ENCODE peak calls at places on chromosomes 7 and 10, in seven cellular contexts. G is SK-MEL-5; A is amniotic stem cell; P is stimulated activated CD4-positive, alpha-beta T cell treated with anti-CD3 and anti-CD28 coated beads, Interleukin-4, amount 100 ng/mL, for 48 hours; S is NCI-H2171 treated with DMSO at 0.1 percent for 48 hours; Z is heart right ventricle; X is CD8-positive, alpha-beta memory T cell. C is an unnamed sample.

GRCh38 chr10:18230794-18231193 is 90.6 kb downstream of the CACNB2 start:
- DNase-seq in S (no peak), P (no peak), A (no peak), X (no peak), Z (no peak), G (no peak), C (peak)

GRCh38 chr7:54354436-54354835 is 187.7 kb upstream of the VSTM2A start:
- DNase-seq in Z (no peak), G (peak), X (no peak), S (peak), A (no peak), P (no peak), C (no peak)

GRCh38 chr10:48608926-48609325 is 4.1 kb upstream of the ARHGAP22 start:
- DNase-seq in X (no peak), Z (no peak), A (no peak), G (no peak), S (no peak), P (no peak), C (no peak)

GRCh38 chr7:132771301-132771730 is 195.0 kb upstream of the PLXNA4 start:
- DNase-seq in P (no peak), Z (no peak), X (peak), S (no peak), G (no peak), A (no peak), C (no peak)

GRCh38 chr7:45872116-45873034 is 507 bp downstream of the CCDC201 start:
- DNase-seq in X (no peak), S (no peak), Z (no peak), A (no peak), G (peak), P (no peak), C (no peak)

GRCh38 chr7:133572853-133573252 is 320.0 kb downstream of the EXOC4 start:
- DNase-seq in P (no peak), A (no peak), X (no peak), Z (no peak), G (no peak), S (peak), C (no peak)

GRCh38 chr10:88923525-88923924 is 29.0 kb downstream of the ACTA2 start:
- DNase-seq in G (peak), S (no peak), P (no peak), Z (no peak), A (no peak), X (no peak), C (peak)

GRCh38 chr10:14586901-14587300 is 187.8 kb downstream of the FAM107B start:
- DNase-seq in S (no peak), G (no peak), X (peak), A (no peak), P (no peak), Z (no peak), C (no peak)

GRCh38 chr10:78856421-78856820 is 212.3 kb upstream of the ZMIZ1 start:
- DNase-seq in Z (peak), A (no peak), G (no peak), S (no peak), P (no peak), X (no peak), C (no peak)

GRCh38 chr10:77405771-77406241 is 231.8 kb downstream of the KCNMA1 start:
- DNase-seq in S (peak), X (no peak), A (no peak), G (peak), P (peak), Z (peak), C (peak)

GRCh38 chr7:117562732-117563131 is 82.9 kb downstream of the CFTR start:
- DNase-seq in S (no peak), P (no peak), X (no peak), Z (no peak), G (no peak), A (no peak), C (no peak)

GRCh38 chr10:29386347-29386999 is 97.6 kb downstream of the LYZL1 start:
- DNase-seq in Z (no peak), S (peak), A (no peak), G (peak), X (peak), P (no peak), C (peak)

GRCh38 chr10:90960355-90960814 is 39.5 kb upstream of the ANKRD1 start:
- DNase-seq in S (no peak), A (peak), Z (no peak), P (no peak), X (no peak), G (no peak), C (peak)

GRCh38 chr10:120386196-120386595 is 70.8 kb upstream of the PLPP4 start:
- DNase-seq in X (no peak), S (no peak), A (no peak), P (no peak), G (no peak), Z (no peak), C (no peak)

GRCh38 chr7:98565114-98565513 is 52.0 kb upstream of the NPTX2 start:
- DNase-seq in S (no peak), A (no peak), X (no peak), P (no peak), G (no peak), Z (no peak), C (no peak)

GRCh38 chr7:137985897-137986251 is 16.0 kb downstream of the CREB3L2 start:
- DNase-seq in S (no peak), A (no peak), Z (no peak), X (no peak), G (no peak), P (no peak), C (no peak)

GRCh38 chr7:29684787-29685650 is 121.3 kb upstream of the WIPF3 start:
- DNase-seq in P (peak), G (peak), X (peak), Z (peak), S (peak), A (peak), C (peak)

GRCh38 chr10:42961776-42962119 is 115.1 kb upstream of the RET start:
- DNase-seq in Z (no peak), A (no peak), X (no peak), P (no peak), S (no peak), G (no peak), C (no peak)

GRCh38 chr10:97366572-97366971 is 32.0 kb upstream of the FRAT2 start:
- DNase-seq in S (no peak), X (no peak), P (no peak), Z (no peak), A (no peak), G (no peak), C (no peak)

GRCh38 chr7:39184387-39184786 is 206.7 kb downstream of the POU6F2 start:
- DNase-seq in G (peak), X (no peak), P (no peak), A (no peak), S (no peak), Z (no peak), C (no peak)

GRCh38 chr10:75632750-75633462 is 201.5 kb downstream of the LRMDA start:
- DNase-seq in A (no peak), Z (peak), P (no peak), G (no peak), X (no peak), S (peak), C (no peak)

GRCh38 chr10:106652279-106652678 is 512.2 kb downstream of the SORCS1 start:
- DNase-seq in A (no peak), X (no peak), P (no peak), Z (no peak), G (no peak), S (no peak), C (no peak)

GRCh38 chr10:96991313-96991841 is 159.3 kb downstream of the LCOR start:
- DNase-seq in G (no peak), X (no peak), P (no peak), S (no peak), A (peak), Z (no peak), C (peak)

GRCh38 chr7:111274882-111275281 is 184.0 kb downstream of the LRRN3 start:
- DNase-seq in A (no peak), P (no peak), S (no peak), Z (no peak), G (no peak), X (no peak), C (peak)

GRCh38 chr7:88465586-88465985 is 158.9 kb upstream of the STEAP4 start:
- DNase-seq in A (no peak), Z (no peak), G (no peak), P (no peak), S (no peak), X (no peak), C (no peak)

GRCh38 chr7:150446288-150446938 is 4.0 kb upstream of the GIMAP8 start:
- DNase-seq in X (no peak), G (no peak), S (no peak), P (no peak), A (no peak), Z (no peak), C (no peak)

GRCh38 chr10:21388541-21389068 is 136.9 kb downstream of the SKIDA1 start:
- DNase-seq in G (no peak), P (no peak), X (no peak), A (no peak), S (no peak), Z (no peak), C (no peak)

GRCh38 chr10:97577701-97578100 is 5.1 kb downstream of the ANKRD2 start:
- DNase-seq in A (no peak), X (no peak), Z (no peak), P (no peak), S (no peak), G (no peak), C (no peak)

GRCh38 chr7:153522261-153522660 is 529.9 kb upstream of the DPP6 start:
- DNase-seq in G (no peak), Z (no peak), X (no peak), P (no peak), A (no peak), S (no peak), C (no peak)

GRCh38 chr10:128047337-128047736 is 78.9 kb downstream of the MKI67 start:
- DNase-seq in A (no peak), X (peak), P (peak), S (no peak), Z (peak), G (no peak), C (no peak)

GRCh38 chr10:8544057-8544380 is 489.5 kb downstream of the GATA3 start:
- DNase-seq in G (peak), S (no peak), Z (no peak), A (no peak), X (no peak), P (no peak), C (no peak)

GRCh38 chr7:139897422-139898085 is 68.5 kb downstream of the TBXAS1 start:
- DNase-seq in G (no peak), P (no peak), X (no peak), A (no peak), S (no peak), Z (no peak), C (no peak)

GRCh38 chr10:118926018-118926417 is 103.5 kb upstream of the NANOS1 start:
- DNase-seq in Z (no peak), X (no peak), G (no peak), P (no peak), A (no peak), S (peak), C (no peak)

GRCh38 chr7:94300176-94300835 is 94.4 kb upstream of the COL1A2 start:
- DNase-seq in G (no peak), X (no peak), S (peak), P (no peak), A (no peak), Z (no peak), C (peak)

GRCh38 chr10:98208925-98209324 is 59.1 kb downstream of the LOXL4 start:
- DNase-seq in Z (no peak), G (no peak), S (no peak), A (no peak), P (no peak), X (no peak), C (peak)